ENCODE peak calls at places on chromosomes 7 and 10, in six cellular contexts. C is IMR-90, E is H9, A is neuronal stem cell, G is H1, D is mesendoderm. Q is an unnamed sample.
A peak's percentile ranks its signal among the peaks of the same experiment; 100 is the strongest.

GRCh38 chr10:69738858-69739435 is 62.8 kb upstream of the COL13A1 start:
- DNase-seq in C (no peak), E (no peak), A (no peak), G (no peak), D (no peak), Q (no peak)

GRCh38 chr7:31106303-31107105 is 54.4 kb downstream of the ADCYAP1R1 start:
- DNase-seq in C (no peak), E (peak; percentile 19), A (no peak), G (peak; percentile 40), D (no peak), Q (no peak)

GRCh38 chr7:26167293-26167934 is 15.4 kb downstream of the NFE2L3 start:
- DNase-seq in C (no peak), E (no peak), A (no peak), G (no peak), D (no peak), Q (no peak)

GRCh38 chr10:103784723-103785418 is 70.5 kb downstream of the SH3PXD2A start:
- DNase-seq in C (no peak), E (no peak), A (no peak), G (no peak), D (no peak), Q (no peak)

GRCh38 chr7:154795437-154795836 is 207.5 kb downstream of the PAXIP1 start:
- DNase-seq in C (no peak), E (no peak), A (no peak), G (no peak), D (no peak), Q (no peak)

GRCh38 chr10:132121511-132121830 is 55.7 kb downstream of the JAKMIP3 start:
- DNase-seq in C (no peak), E (no peak), A (no peak), G (no peak), D (no peak), Q (no peak)

GRCh38 chr7:1520574-1521234 is 9.8 kb upstream of the MAFK start:
- DNase-seq in C (peak; percentile 92), E (no peak), A (no peak), G (no peak), D (no peak), Q (peak; percentile 99)

GRCh38 chr7:134785842-134786241 is 6.4 kb downstream of the CALD1 start:
- DNase-seq in C (no peak), E (no peak), A (no peak), G (no peak), D (no peak), Q (no peak)

GRCh38 chr10:11533328-11533781 is 78.1 kb downstream of the USP6NL start:
- DNase-seq in C (peak; percentile 33), E (no peak), A (no peak), G (no peak), D (peak; percentile 65), Q (peak; percentile 58)

GRCh38 chr7:106059556-106059955 is 52.6 kb downstream of the SYPL1 start:
- DNase-seq in C (no peak), E (no peak), A (no peak), G (no peak), D (no peak), Q (no peak)
- H3K4ac ChIP-seq in C (no peak overlapping the region), E (no peak overlapping the region), A (no peak overlapping the region), G (no peak overlapping the region), D (no peak overlapping the region), Q (no peak overlapping the region)

DNA sequence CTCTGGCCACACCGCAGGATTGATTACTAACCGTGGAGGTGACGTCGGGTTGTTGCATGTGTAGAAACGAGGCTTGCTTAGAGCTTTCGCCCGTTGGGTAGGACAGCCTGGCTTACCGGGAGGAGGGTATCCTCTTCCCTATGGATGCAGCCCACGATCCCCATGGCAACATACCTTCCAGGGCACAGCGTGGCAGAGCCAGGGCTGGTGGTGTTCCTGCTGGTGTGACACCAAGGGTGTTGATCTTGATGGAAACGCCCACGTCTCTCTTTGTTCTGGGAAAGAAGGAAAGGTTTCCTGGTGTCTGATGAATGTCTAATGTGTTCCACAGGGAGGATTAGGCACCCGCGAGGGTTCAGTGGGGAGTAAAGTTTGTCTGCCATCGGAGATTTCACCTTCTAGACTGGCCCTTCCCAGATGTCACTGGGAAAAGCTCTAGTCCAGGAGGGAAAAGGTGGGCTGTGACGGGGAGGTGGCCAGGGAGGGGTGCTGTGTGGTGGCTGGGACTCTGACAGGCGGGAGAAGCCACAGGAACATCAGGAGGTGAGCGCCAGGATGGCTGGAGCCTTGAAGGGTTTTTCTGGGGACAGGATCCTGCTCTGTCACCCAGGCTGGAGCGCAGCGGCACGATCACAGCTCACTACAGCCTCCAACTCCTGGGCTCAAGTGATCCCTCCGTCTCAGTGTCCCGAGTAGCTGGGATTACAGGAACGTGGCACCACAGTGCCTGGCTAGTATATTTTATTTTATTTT is 102.1 kb downstream of the CUX1 start:
- DNase-seq in C (no peak), E (no peak), A (no peak), G (no peak), D (no peak), Q (no peak)
- H3K4ac ChIP-seq in C (no peak overlapping the region), E (no peak overlapping the region), A (no peak overlapping the region), G (no peak overlapping the region), D (no peak overlapping the region), Q (no peak overlapping the region)

DNA sequence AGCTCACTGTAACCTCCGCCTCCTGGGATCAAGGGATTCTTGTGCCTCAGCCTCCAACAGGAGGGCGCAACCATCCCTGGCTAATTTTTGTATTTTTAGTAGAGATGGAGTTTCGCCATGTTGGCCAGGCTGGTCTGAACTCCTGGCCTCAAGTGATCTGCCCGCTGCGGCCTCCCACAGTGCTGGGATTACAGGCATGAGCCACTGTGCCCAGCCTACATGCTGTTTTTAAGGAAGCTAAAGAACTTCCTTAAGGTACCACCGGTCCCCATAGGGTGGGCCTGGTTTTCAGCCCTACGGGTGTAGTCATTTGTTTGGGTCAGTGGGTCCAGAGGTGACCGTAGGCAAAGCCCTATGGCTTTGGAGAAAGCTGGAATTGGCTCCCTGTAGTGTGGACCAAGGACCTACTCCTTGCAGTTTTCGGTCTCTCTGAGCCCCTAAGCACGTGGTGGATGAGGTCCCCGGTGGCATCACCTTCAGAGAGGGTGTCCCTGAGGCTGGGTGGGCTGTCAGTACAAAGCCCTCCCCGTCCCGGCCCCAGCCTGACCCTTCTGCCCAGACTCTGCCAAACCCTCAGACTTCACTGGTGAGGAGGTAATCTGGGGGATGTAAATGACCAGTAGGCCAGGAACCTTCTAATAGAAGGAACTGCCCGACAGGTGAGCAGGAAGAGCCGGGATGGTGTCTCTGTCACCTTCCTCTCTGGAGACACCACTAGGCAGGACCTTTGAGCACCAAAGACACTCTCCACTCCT is 30.5 kb downstream of the ANXA11 start:
- DNase-seq in C (no peak), E (no peak), A (no peak), G (no peak), D (no peak), Q (no peak)
- H3K4ac ChIP-seq in C (no peak overlapping the region), E (no peak overlapping the region), A (no peak overlapping the region), G (no peak overlapping the region), D (no peak overlapping the region), Q (no peak overlapping the region)

GRCh38 chr10:33333260-33334169 is 952 bp downstream of the NRP1 start:
- DNase-seq in C (no peak), E (no peak), A (peak; percentile 9), G (no peak), D (no peak), Q (peak; percentile 42)
- H3K4ac ChIP-seq in C (peak overlapping the region; percentile 79), E (no peak overlapping the region), A (no peak overlapping the region), G (no peak overlapping the region), D (peak overlapping the region; percentile 78), Q (no peak overlapping the region)

GRCh38 chr7:66497346-66497745 is 131.3 kb upstream of the KCTD7 start:
- DNase-seq in C (no peak), E (no peak), A (no peak), G (no peak), D (no peak), Q (no peak)

DNA sequence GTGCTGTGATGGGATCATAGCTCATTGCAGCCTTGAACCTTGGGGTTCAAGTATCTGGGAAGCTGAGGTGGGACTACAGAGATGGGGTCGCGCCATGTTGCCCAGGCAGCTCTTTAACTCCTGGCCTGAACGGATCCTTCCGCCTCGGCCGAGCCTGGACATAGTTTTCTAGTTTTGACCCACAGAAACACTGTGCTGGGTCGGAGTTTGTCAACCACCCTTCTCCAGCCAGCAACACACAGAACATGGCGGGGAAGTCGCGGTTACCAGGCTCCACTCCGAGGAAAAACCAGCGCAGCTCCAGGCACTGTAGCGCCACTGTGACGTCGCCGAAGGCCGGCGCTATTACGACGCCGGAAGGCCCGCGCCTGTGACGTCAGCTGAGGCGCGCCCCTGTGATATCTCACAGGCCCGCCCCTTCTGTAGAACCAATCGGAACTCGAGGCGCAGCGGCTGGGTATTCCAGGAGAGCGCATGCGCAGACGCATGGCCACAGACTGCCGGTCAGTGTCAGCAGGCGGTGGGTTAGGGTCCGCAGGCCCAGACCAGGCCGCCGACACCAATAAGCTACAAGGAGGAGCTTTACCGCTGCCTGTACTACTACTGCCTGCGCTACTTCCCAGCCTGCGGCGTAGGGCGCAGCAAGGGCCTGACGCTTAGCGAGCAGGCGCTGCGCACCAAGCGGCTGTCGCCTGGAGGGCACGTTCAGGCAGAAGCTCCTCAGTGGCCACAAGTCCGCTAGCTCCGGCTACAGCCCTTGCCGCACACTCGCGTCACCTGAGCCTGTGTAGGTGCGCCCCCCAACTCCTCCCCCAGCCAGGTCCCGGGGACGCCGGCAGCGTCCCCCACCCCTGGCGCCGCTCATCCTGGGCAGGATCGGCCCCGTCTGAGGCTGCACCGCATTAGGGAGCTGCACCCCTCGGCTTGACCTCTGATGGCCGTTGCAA is 135.2 kb upstream of the KCTD7 start:
- DNase-seq in C (peak; percentile 97), E (peak; percentile 98), A (peak; percentile 97), G (peak; percentile 98), D (peak; percentile 99), Q (peak; percentile 98)
- H3K4ac ChIP-seq in C (peak overlapping the region; percentile 93), E (peak overlapping the region; percentile 13), A (peak overlapping the region; percentile 100), G (peak overlapping the region; percentile 23), D (peak overlapping the region; percentile 63), Q (peak overlapping the region; percentile 87)

Q was measured in mesenchymal stem cell.